ENCODE peak calls at places on chromosome 18, in four cellular contexts. B is HepG2, X is A549, V is K562. K is an unnamed sample.

GRCh38 chr18:2729757-2730156 is 74.2 kb downstream of the SMCHD1 start:
- DNase-seq in B (no peak), X (no peak), V (no peak), K (no peak)

GRCh38 chr18:11989966-11990380 is 8.7 kb downstream of the IMPA2 start:
- DNase-seq in B (no peak), V (no peak), X (no peak), K (peak)

GRCh38 chr18:43060020-43060419 is 55.5 kb downstream of the RIT2 start:
- DNase-seq in X (no peak), V (no peak), B (no peak), K (no peak)

GRCh38 chr18:71784777-71785176 is 759.4 kb downstream of the CBLN2 start:
- DNase-seq in B (peak), V (peak), X (no peak), K (no peak)

GRCh38 chr18:72541871-72542690 is 2.1 kb downstream of the CBLN2 start:
- DNase-seq in X (no peak), B (no peak), V (no peak), K (peak)

GRCh38 chr18:36648803-36649202 is 180.0 kb downstream of the TPGS2 start:
- DNase-seq in V (no peak), B (no peak), X (no peak), K (no peak)

GRCh38 chr18:26312196-26312595 is 86.0 kb downstream of the TAF4B start:
- DNase-seq in V (no peak), B (no peak), X (no peak), K (no peak)

GRCh38 chr18:7635948-7636347 is 68.8 kb downstream of the PTPRM start:
- DNase-seq in X (no peak), B (peak), V (no peak), K (no peak)

GRCh38 chr18:62420513-62421209 is 95.6 kb downstream of the TNFRSF11A start:
- DNase-seq in V (peak), B (peak), X (peak), K (no peak)

GRCh38 chr18:66159451-66159850 is 408.6 kb downstream of the CDH7 start:
- DNase-seq in X (no peak), V (no peak), B (no peak), K (no peak)

GRCh38 chr18:53544926-53545325 is 679.5 kb downstream of the MBD2 start:
- DNase-seq in X (no peak), V (no peak), B (no peak), K (no peak)

GRCh38 chr18:10560457-10561045 is 34.7 kb downstream of the NAPG start:
- DNase-seq in B (peak), X (peak), V (peak), K (peak)

GRCh38 chr18:60069145-60069544 is 169.3 kb downstream of the PMAIP1 start:
- DNase-seq in V (no peak), X (no peak), B (no peak), K (no peak)

GRCh38 chr18:13481820-13482640 is 244.3 kb downstream of the FAM210A start:
- DNase-seq in B (no peak), V (no peak), X (no peak), K (no peak)

GRCh38 chr18:58223717-58224424 is 179.8 kb downstream of the NEDD4L start:
- DNase-seq in V (peak), X (peak), B (peak), K (no peak)

GRCh38 chr18:25181581-25181980 is 170.4 kb downstream of the ZNF521 start:
- DNase-seq in B (no peak), V (no peak), X (no peak), K (no peak)

GRCh38 chr18:54822872-54823845 is 5.1 kb upstream of the RAB27B start:
- DNase-seq in X (peak), V (peak), B (no peak), K (no peak)

GRCh38 chr18:26813043-26813442 is 52.5 kb downstream of the AQP4 start:
- DNase-seq in X (peak), B (peak), V (peak), K (peak)

GRCh38 chr18:54229660-54230059 is 5.2 kb upstream of the MBD2 start:
- DNase-seq in V (no peak), B (no peak), X (no peak), K (no peak)

GRCh38 chr18:75214766-75215515 is 4.3 kb downstream of the TSHZ1 start:
- DNase-seq in V (no peak), B (peak), X (no peak), K (no peak)

GRCh38 chr18:22314406-22314805 is 103.3 kb downstream of the CTAGE1 start:
- DNase-seq in X (no peak), V (no peak), B (no peak), K (no peak)

GRCh38 chr18:48161911-48162698 is 231.6 kb upstream of the SMAD2 start:
- DNase-seq in V (no peak), X (peak), B (no peak), K (no peak)

GRCh38 chr18:59954746-59955145 is 55.0 kb downstream of the PMAIP1 start:
- DNase-seq in V (no peak), X (no peak), B (peak), K (no peak)

GRCh38 chr18:65988972-65989371 is 238.2 kb downstream of the CDH7 start:
- DNase-seq in X (no peak), B (no peak), V (no peak), K (no peak)

GRCh38 chr18:63578357-63578958 is 8.7 kb upstream of the SERPINB13 start:
- DNase-seq in V (peak), B (peak), X (no peak), K (peak)

GRCh38 chr18:2083691-2084090 is 487.6 kb downstream of the METTL4 start:
- DNase-seq in V (peak), X (no peak), B (no peak), K (peak)

GRCh38 chr18:63907649-63908048 is at the start of gene SERPINB10:
- DNase-seq in X (no peak), V (no peak), B (no peak), K (no peak)

GRCh38 chr18:59566507-59566906 is 130.7 kb downstream of the CCBE1 start:
- DNase-seq in X (no peak), V (no peak), B (no peak), K (no peak)

GRCh38 chr18:37222383-37223378 is 342.9 kb downstream of the CELF4 start:
- DNase-seq in X (no peak), B (no peak), V (no peak), K (no peak)

GRCh38 chr18:6397931-6398566 is 16.7 kb downstream of the L3MBTL4 start:
- DNase-seq in X (no peak), V (no peak), B (no peak), K (no peak)

GRCh38 chr18:32777049-32777448 is 4.2 kb upstream of the KLHL14 start:
- DNase-seq in B (peak), X (no peak), V (no peak), K (no peak)

GRCh38 chr18:8262221-8262620 is 347.0 kb upstream of the RAB12 start:
- DNase-seq in V (no peak), X (no peak), B (no peak), K (no peak)

GRCh38 chr18:49021433-49022129 is 70.8 kb upstream of the SMAD7 start:
- DNase-seq in B (peak), X (no peak), V (peak), K (peak)

GRCh38 chr18:77455004-77455403 is 205.4 kb downstream of the GALR1 start:
- DNase-seq in B (no peak), X (no peak), V (no peak), K (no peak)
- TF ChIP-seq ESRRA in B (no peak), X (no peak), V (no peak), K (no peak)

DNA sequence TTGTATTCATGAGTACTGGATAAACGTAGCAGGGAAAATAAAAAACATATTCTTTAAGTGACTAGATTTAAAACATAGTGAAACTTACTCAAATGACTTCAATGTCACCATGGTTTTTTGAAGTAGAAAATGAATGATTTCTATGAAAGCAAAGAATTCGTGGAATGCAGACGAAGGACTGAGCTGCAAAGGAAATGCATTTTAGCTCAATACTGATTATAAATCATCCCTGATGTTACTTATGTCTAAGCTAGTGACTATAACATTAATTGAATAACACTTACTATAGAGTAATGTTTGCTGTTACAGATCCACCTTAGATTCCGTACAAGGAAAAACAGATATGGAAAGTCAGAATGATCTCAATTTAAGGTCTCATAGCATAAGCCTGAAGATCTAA is 1257.7 kb upstream of the CDH2 start:
- DNase-seq in B (no peak), X (no peak), V (no peak), K (no peak)
- TF ChIP-seq NR3C1 in B (no peak), X (no peak), V (no peak), K (no peak)

GRCh38 chr18:45871655-45872054 is 46.2 kb downstream of the SIGLEC15 start:
- DNase-seq in V (no peak), X (no peak), B (peak), K (no peak)

GRCh38 chr18:45876131-45876530 is 50.7 kb downstream of the SIGLEC15 start:
- DNase-seq in X (no peak), V (no peak), B (no peak), K (no peak)

GRCh38 chr18:45877403-45877802 is 51.9 kb downstream of the SIGLEC15 start:
- DNase-seq in B (no peak), X (no peak), V (no peak), K (no peak)

GRCh38 chr18:45870419-45870818 is 44.9 kb downstream of the SIGLEC15 start:
- DNase-seq in V (no peak), B (no peak), X (no peak), K (no peak)

DNA sequence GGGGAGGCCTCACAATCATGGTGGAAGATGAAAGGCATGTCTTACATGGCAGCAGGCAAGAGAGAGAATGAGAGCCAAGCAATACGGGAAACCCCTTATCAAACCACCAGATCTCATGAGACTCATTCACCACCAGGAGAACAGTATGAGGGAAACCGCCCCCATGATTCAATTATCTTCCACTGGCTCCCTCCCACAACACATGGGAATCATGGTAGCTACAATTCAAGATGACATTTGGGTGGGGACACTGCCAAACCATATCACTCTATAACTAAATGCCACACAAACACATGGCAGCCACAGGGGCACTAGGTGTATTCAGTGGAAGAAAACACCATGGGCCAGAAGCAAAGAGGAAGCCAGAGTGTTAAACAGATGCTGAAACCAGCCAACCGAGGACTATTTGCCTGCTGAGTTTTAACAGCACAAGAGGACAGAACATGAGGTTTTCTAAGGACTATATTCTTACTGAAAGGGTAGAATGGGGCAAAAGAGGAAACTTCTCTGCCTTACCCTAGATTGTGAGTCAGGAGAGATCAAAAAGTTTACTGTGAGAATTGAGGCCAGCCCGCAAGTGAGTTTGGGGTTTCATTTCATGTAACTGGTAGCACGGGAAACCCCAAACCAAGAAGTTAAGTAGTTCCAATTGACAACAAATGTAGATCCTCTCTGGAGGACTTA is 49.2 kb downstream of the SIGLEC15 start:
- DNase-seq in B (no peak), V (peak), X (no peak), K (no peak)
- TF ChIP-seq ESRRA in B (no peak), V (no peak), X (no peak), K (no peak)

GRCh38 chr18:55869965-55870585 is 282.1 kb upstream of the TCF4 start:
- DNase-seq in V (no peak), X (no peak), B (no peak), K (no peak)
- TF ChIP-seq NR3C1 in V (no peak), X (no peak), B (no peak), K (no peak)

DNA sequence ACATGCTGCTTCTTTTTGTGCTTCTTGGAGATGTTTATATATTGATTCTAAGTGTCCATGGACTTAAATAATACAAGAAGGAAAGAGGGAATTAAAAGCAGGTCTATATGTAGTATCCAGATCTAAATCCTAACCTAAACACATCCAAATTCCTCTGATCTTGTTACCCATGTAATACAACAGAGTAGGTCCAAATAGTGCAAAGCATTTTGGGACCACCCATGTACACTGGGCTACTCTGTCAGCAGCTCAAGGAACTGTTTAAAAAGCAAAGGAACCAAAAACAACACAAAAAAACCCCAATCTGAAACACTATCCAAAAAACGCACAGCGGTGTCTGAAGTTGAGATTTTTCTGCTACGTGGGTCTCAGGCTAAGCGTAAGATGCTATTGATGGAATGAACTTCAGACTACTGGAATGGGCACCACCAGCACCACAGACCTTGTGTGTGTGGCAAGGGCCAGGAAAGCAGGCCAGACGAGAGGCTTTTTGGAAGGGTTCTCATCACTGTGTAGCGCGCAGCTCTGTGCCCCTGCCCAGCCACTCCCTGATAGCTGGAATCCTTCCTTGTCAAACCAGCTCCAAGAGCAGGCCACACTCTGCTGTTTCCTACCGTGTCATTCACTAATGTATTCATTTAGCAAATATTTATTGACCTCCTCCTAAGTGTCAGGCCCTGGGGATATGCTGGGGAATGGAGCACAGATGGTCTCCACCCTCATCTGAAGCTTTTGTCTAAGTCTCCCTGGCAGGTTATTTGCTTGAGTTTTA is 101.4 kb downstream of the COLEC12 start:
- DNase-seq in V (no peak), B (no peak), X (no peak), K (no peak)
- TF ChIP-seq ESRRA in V (no peak), B (no peak), X (no peak), K (no peak)

DNA sequence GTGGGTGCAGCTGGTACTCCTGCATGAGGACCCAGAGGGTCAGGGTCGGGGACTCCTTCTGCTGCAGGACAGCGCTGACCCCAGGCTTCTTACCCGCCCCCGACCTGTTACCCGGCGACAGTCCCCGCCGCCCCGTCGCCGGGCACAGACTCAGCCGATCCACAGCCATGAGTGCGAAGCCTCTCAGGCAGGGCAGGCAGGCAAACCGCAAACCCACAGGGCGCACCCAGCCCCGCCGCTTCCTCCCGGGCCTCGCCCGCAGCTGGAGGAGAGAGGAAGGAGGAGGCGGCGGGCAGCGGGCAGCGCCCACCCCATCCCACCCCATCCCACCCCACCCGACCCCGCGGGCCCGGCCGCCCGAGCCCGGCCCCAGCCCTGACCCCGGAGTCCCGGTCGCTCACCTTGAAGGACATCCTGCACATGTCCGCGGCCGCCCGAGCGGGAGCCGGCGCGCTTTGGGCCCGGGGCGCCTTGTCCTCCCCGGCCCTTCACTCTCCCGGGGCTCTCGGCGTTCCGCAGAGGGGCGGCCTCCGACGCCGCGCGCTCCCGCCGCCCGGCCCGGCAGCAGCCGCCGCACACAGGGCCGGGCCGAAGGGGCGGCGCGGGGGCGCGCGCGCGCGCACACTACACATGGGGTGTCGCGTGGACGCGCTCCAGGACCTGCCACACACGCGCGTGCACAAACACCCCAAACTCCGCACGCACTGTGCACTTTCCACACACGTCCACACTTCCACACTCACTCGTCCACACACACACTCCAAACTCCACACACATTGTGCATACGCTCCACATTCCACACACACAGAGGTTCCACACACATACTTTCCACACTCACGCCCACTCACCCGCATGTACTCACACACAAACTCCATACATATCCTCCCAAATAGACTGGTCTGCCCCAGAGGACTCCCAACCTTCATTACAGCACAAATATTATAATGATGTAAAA is at the start of gene ANKRD29:
- DNase-seq in B (no peak), X (peak), V (no peak), K (peak)
- TF ChIP-seq NR3C1 in B (no peak), X (no peak), V (no peak), K (no peak)

GRCh38 chr18:35174093-35174731 is 66.6 kb upstream of the ZNF397 start:
- DNase-seq in B (no peak), V (peak), X (no peak), K (no peak)
- TF ChIP-seq ESRRA in B (no peak), V (no peak), X (no peak), K (no peak)

GRCh38 chr18:73841661-73842060 is 306.0 kb downstream of the FBXO15 start:
- DNase-seq in V (no peak), B (no peak), X (no peak), K (no peak)
- TF ChIP-seq NR3C1 in V (no peak), B (no peak), X (no peak), K (no peak)

GRCh38 chr18:77206676-77207370 is 42.8 kb upstream of the GALR1 start:
- DNase-seq in V (no peak), X (no peak), B (no peak), K (no peak)
- TF ChIP-seq ESRRA in V (no peak), X (no peak), B (no peak), K (no peak)

DNA sequence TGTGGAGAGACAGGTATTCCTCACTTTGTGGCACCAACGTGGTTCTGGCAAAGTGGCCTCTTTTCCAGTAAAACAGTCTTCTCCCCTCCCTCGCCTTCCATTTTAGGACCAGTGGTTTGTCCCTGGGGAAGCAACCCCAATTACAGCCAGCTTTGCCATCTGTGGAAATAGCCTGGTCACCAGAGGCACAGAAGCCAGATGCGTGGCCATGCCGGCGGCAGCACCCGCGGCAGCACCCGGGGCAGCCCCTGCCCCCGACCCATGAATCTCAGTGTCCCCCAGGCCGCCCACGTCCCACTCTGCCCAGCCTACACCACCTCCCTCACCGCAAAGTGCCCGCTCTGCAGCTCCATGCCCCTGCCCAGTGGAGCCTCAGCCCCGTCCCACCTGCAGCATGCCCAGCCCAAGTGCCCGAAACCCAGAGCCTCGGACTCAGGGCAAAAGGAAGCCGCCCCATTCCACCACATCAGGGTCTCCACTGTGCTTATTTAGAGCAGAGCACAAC is 91.4 kb upstream of the CTDP1 start:
- DNase-seq in X (no peak), B (no peak), V (no peak), K (no peak)
- TF ChIP-seq NR3C1 in X (no peak), B (no peak), V (no peak), K (no peak)